ENCODE peak calls at places on chromosomes 2 and 18, in seven cellular contexts. J is fibroblast of lung; W is GM10248; P is endothelial cell; N is kidney; V is CD4-positive, alpha-beta T cell; E is nephron progenitor cell. R is an unnamed sample.

GRCh38 chr2:158723921-158724802 is 71.0 kb upstream of the DAPL1 start:
- DNase-seq in J (no peak), W (no peak), P (peak), N (peak), V (no peak), E (no peak), R (no peak)

GRCh38 chr18:10320848-10321247 is 133.6 kb upstream of the APCDD1 start:
- DNase-seq in J (no peak), W (no peak), P (no peak), N (no peak), V (no peak), E (no peak), R (peak)

GRCh38 chr2:113283704-113284284 is 5.1 kb upstream of the PAX8 start:
- DNase-seq in J (peak), W (no peak), P (no peak), N (peak), V (no peak), E (no peak), R (peak)

GRCh38 chr2:48693645-48694044 is 61.9 kb downstream of the LHCGR start:
- DNase-seq in J (no peak), W (no peak), P (no peak), N (no peak), V (no peak), E (no peak), R (no peak)

GRCh38 chr2:176583530-176584101 is 314.4 kb downstream of the MTX2 start:
- DNase-seq in J (peak), W (no peak), P (no peak), N (peak), V (no peak), E (no peak), R (no peak)

GRCh38 chr2:237388036-237388435 is 25.9 kb downstream of the COL6A3 start:
- DNase-seq in J (no peak), W (no peak), P (no peak), N (no peak), V (no peak), E (no peak), R (no peak)

GRCh38 chr2:234427081-234428058 is 69.5 kb downstream of the ARL4C start:
- DNase-seq in J (no peak), W (no peak), P (peak), N (no peak), V (peak), E (no peak), R (no peak)

GRCh38 chr2:108869542-108869941 is 83.0 kb downstream of the CCDC138 start:
- DNase-seq in J (no peak), W (no peak), P (no peak), N (no peak), V (no peak), E (no peak), R (no peak)

GRCh38 chr2:121321476-121321875 is 36.5 kb upstream of the TFCP2L1 start:
- DNase-seq in J (no peak), W (no peak), P (no peak), N (no peak), V (no peak), E (no peak), R (no peak)

GRCh38 chr2:202822411-202822810 is 49.2 kb downstream of the ICA1L start:
- DNase-seq in J (peak), W (no peak), P (no peak), N (no peak), V (no peak), E (no peak), R (no peak)

GRCh38 chr2:219209818-219210571 is 3.4 kb downstream of the ZFAND2B start:
- DNase-seq in J (no peak), W (no peak), P (no peak), N (peak), V (no peak), E (no peak), R (no peak)

GRCh38 chr18:32847719-32848118 is 74.9 kb upstream of the KLHL14 start:
- DNase-seq in J (no peak), W (no peak), P (no peak), N (no peak), V (no peak), E (peak), R (no peak)

GRCh38 chr2:6556755-6557154 is 309.0 kb downstream of the CMPK2 start:
- DNase-seq in J (peak), W (no peak), P (no peak), N (no peak), V (no peak), E (no peak), R (no peak)

GRCh38 chr2:241902357-241902991 is 32.9 kb downstream of the RTP5 start:
- DNase-seq in J (no peak), W (no peak), P (no peak), N (peak), V (no peak), E (peak), R (no peak)

GRCh38 chr2:63856302-63856600 is 14.6 kb downstream of the UGP2 start:
- DNase-seq in J (no peak), W (no peak), P (no peak), N (no peak), V (peak), E (no peak), R (no peak)

GRCh38 chr2:112095654-112096053 is 40.6 kb downstream of the TMEM87B start:
- DNase-seq in J (no peak), W (no peak), P (no peak), N (no peak), V (no peak), E (no peak), R (no peak)

GRCh38 chr2:205751621-205752031 is 69.3 kb downstream of the NRP2 start:
- DNase-seq in J (no peak), W (no peak), P (no peak), N (no peak), V (no peak), E (no peak), R (no peak)

GRCh38 chr2:157857881-157858280 is 18.2 kb downstream of the ACVR1 start:
- DNase-seq in J (no peak), W (no peak), P (no peak), N (no peak), V (no peak), E (no peak), R (no peak)

GRCh38 chr2:69143726-69144360 is 130.9 kb downstream of the ANTXR1 start:
- DNase-seq in J (no peak), W (no peak), P (no peak), N (no peak), V (no peak), E (no peak), R (no peak)

GRCh38 chr18:36724169-36724568 is 104.6 kb downstream of the TPGS2 start:
- DNase-seq in J (no peak), W (no peak), P (no peak), N (no peak), V (no peak), E (no peak), R (peak)

GRCh38 chr18:61274561-61274960 is 58.7 kb upstream of the CDH20 start:
- DNase-seq in J (no peak), W (no peak), P (no peak), N (no peak), V (no peak), E (no peak), R (no peak)

GRCh38 chr2:207226243-207226642 is 60.5 kb upstream of the KLF7 start:
- DNase-seq in J (no peak), W (no peak), P (no peak), N (no peak), V (no peak), E (no peak), R (no peak)

GRCh38 chr2:157572725-157573124 is 55.9 kb downstream of the ACVR1C start:
- DNase-seq in J (no peak), W (no peak), P (no peak), N (no peak), V (no peak), E (no peak), R (no peak)

GRCh38 chr18:77407733-77408132 is 158.1 kb downstream of the GALR1 start:
- DNase-seq in J (no peak), W (no peak), P (no peak), N (no peak), V (no peak), E (no peak), R (no peak)

GRCh38 chr2:71892132-71892730 is 255.4 kb downstream of the CYP26B1 start:
- DNase-seq in J (no peak), W (no peak), P (no peak), N (no peak), V (no peak), E (no peak), R (peak)

GRCh38 chr2:120472891-120473309 is 127.0 kb downstream of the INHBB start:
- DNase-seq in J (peak), W (no peak), P (no peak), N (no peak), V (no peak), E (no peak), R (no peak)

GRCh38 chr2:6960659-6961058 is 43.4 kb downstream of the RNF144A start:
- DNase-seq in J (peak), W (no peak), P (no peak), N (no peak), V (no peak), E (no peak), R (peak)

GRCh38 chr18:24023185-24023814 is 8.7 kb downstream of the TTC39C start:
- DNase-seq in J (no peak), W (no peak), P (peak), N (no peak), V (no peak), E (peak), R (no peak)

GRCh38 chr2:64988420-64989125 is 626 bp upstream of the SLC1A4 start:
- DNase-seq in J (peak), W (peak), P (peak), N (peak), V (peak), E (peak), R (peak)
- TF ChIP-seq CTCF in J (peak), W (peak), P (no peak), N (no peak), V (no peak), E (peak), R (peak)

DNA sequence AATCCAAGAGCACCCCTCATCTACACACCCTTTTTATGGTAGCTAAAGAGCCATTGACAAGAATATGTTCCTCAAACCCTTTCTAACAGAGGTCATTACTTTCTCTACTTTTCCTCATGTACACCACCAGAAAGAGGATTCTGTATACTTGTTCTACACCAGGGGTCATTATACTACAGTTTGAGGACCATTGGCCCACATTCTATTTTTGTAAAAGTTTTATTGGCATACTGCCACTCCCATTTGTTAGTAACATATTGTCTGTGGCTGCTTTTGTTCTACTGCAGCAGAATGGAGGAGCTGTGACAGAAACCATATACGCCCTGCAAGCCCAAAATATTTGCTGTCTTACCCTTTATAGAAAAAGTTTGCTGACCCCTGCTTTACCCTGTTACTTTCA is 14.3 kb downstream of the HTR2B start:
- DNase-seq in J (peak), W (no peak), P (no peak), N (no peak), V (no peak), E (no peak), R (no peak)
- TF ChIP-seq CTCF in J (peak), W (peak), P (no peak), N (no peak), V (no peak), E (no peak), R (peak)

GRCh38 chr2:171087547-171087946 is 73.1 kb downstream of the TLK1 start:
- DNase-seq in J (no peak), W (no peak), P (no peak), N (no peak), V (no peak), E (no peak), R (no peak)

GRCh38 chr2:171088057-171088834 is 72.4 kb downstream of the TLK1 start:
- DNase-seq in J (no peak), W (no peak), P (no peak), N (no peak), V (no peak), E (no peak), R (no peak)

GRCh38 chr2:171089489-171089888 is 71.2 kb downstream of the TLK1 start:
- DNase-seq in J (no peak), W (no peak), P (no peak), N (no peak), V (no peak), E (no peak), R (no peak)

GRCh38 chr2:171084128-171084527 is 76.6 kb downstream of the TLK1 start:
- DNase-seq in J (no peak), W (no peak), P (no peak), N (no peak), V (no peak), E (no peak), R (no peak)

GRCh38 chr2:171086352-171087290 is 74.1 kb downstream of the TLK1 start:
- DNase-seq in J (peak), W (peak), P (peak), N (no peak), V (peak), E (peak), R (no peak)
- TF ChIP-seq CTCF in J (peak), W (peak), P (peak), N (peak), V (peak), E (peak), R (peak)

GRCh38 chr2:134257516-134257915 is 3.6 kb downstream of the MGAT5 start:
- DNase-seq in J (no peak), W (no peak), P (no peak), N (no peak), V (no peak), E (no peak), R (no peak)

GRCh38 chr2:134259571-134259970 is 5.7 kb downstream of the MGAT5 start:
- DNase-seq in J (no peak), W (no peak), P (no peak), N (no peak), V (no peak), E (no peak), R (no peak)

GRCh38 chr2:134257965-134258683 is 4.3 kb downstream of the MGAT5 start:
- DNase-seq in J (no peak), W (no peak), P (no peak), N (no peak), V (no peak), E (no peak), R (no peak)

GRCh38 chr2:134260726-134261125 is 6.9 kb downstream of the MGAT5 start:
- DNase-seq in J (peak), W (no peak), P (no peak), N (no peak), V (no peak), E (no peak), R (no peak)

GRCh38 chr2:134258684-134259408 is 5.0 kb downstream of the MGAT5 start:
- DNase-seq in J (no peak), W (no peak), P (no peak), N (no peak), V (peak), E (no peak), R (no peak)
- TF ChIP-seq CTCF in J (no peak), W (no peak), P (no peak), N (no peak), V (no peak), E (no peak), R (no peak)

GRCh38 chr2:240560480-240561324 is 545 bp downstream of the DUSP28 start:
- DNase-seq in J (peak), W (peak), P (peak), N (peak), V (peak), E (peak), R (peak)
- TF ChIP-seq CTCF in J (peak), W (no peak), P (no peak), N (peak), V (no peak), E (no peak), R (peak)

DNA sequence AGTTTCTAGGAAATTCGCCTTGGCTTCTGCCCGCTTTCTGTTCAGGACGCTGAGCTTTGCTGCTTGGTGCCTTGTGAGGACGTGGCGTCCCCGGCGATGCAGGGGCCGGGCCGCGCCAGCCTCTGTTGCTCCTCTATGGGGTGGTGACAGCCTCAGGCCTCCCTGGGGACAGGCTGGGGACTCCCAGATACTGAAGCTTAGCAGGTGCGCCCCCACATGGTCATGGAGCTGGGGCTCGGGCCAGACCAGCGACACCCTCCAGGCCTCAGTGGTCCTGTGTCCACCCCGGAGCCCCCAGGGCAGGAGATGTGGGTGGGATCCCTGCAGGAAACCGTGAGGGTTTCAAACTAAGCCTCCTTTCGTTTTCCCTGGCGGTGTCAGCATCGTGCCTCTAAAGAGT is 29.2 kb downstream of the KCNG2 start:
- DNase-seq in J (no peak), W (no peak), P (no peak), N (no peak), V (no peak), E (no peak), R (peak)
- TF ChIP-seq CTCF in J (no peak), W (no peak), P (no peak), N (no peak), V (no peak), E (no peak), R (no peak)

GRCh38 chr2:198052741-198053140 is 248.3 kb downstream of the PLCL1 start:
- DNase-seq in J (no peak), W (no peak), P (no peak), N (no peak), V (no peak), E (no peak), R (no peak)
- TF ChIP-seq CTCF in J (no peak), W (no peak), P (no peak), N (no peak), V (no peak), E (no peak), R (no peak)

GRCh38 chr18:26551217-26551708 is 2.9 kb upstream of the KCTD1 start:
- DNase-seq in J (peak), W (no peak), P (no peak), N (no peak), V (no peak), E (no peak), R (no peak)
- TF ChIP-seq CTCF in J (no peak), W (no peak), P (no peak), N (no peak), V (no peak), E (no peak), R (no peak)

GRCh38 chr18:63069496-63069895 is 250.1 kb downstream of the BCL2 start:
- DNase-seq in J (no peak), W (no peak), P (no peak), N (no peak), V (no peak), E (no peak), R (peak)

GRCh38 chr18:63070750-63071502 is 248.6 kb downstream of the BCL2 start:
- DNase-seq in J (no peak), W (no peak), P (no peak), N (no peak), V (no peak), E (no peak), R (peak)

GRCh38 chr18:63074987-63075404 is 244.6 kb downstream of the BCL2 start:
- DNase-seq in J (peak), W (peak), P (peak), N (peak), V (peak), E (peak), R (peak)

GRCh38 chr18:63071566-63072175 is 247.9 kb downstream of the BCL2 start:
- DNase-seq in J (no peak), W (no peak), P (no peak), N (no peak), V (no peak), E (peak), R (peak)

DNA sequence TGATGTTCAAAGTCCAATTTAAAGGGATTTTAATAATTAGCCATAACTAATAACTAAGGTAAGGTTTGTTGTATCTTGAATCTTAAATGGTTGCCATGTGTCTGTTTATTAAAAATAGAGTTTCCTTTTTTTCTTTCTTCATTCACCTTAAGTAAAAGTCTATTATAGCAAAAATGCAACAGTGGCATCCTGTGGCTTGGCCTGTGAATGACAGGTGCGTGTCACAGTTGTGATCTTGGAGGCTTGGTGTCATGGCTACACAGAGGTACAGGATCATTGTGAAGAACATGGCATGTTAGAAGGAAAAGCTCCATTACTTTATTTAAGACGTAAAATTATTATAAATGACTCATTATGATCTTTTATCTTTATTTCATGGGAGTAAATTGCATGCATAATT is 246.1 kb downstream of the BCL2 start:
- DNase-seq in J (no peak), W (peak), P (no peak), N (no peak), V (no peak), E (no peak), R (no peak)
- TF ChIP-seq CTCF in J (no peak), W (peak), P (no peak), N (no peak), V (no peak), E (no peak), R (no peak)

GRCh38 chr2:66495788-66496640 is 61.1 kb downstream of the MEIS1 start:
- DNase-seq in J (peak), W (no peak), P (no peak), N (peak), V (no peak), E (peak), R (no peak)
- TF ChIP-seq CTCF in J (peak), W (no peak), P (no peak), N (peak), V (no peak), E (no peak), R (no peak)